ENCODE peak calls at places on chromosomes 12 and 14, in five cellular contexts. Y is cardiac muscle cell; G is activated CD4-positive, alpha-beta T cell treated with anti-CD3 and anti-CD28 coated beads, Interleukin-2, amount 10 ng/mL, durations not matched to agents 7 days and 5 days; U is HTR-8/SVneo; V is heart left ventricle. C is an unnamed sample.

GRCh38 chr12:11743748-11744147 is 94.3 kb downstream of the ETV6 start:
- DNase-seq in V (no peak), G (no peak), U (no peak), Y (no peak), C (no peak)

GRCh38 chr14:99576304-99576703 is 27.7 kb downstream of the CCDC85C start:
- DNase-seq in G (no peak), V (no peak), U (no peak), Y (no peak), C (no peak)

GRCh38 chr14:29710015-29710414 is 217.6 kb downstream of the PRKD1 start:
- DNase-seq in U (no peak), G (no peak), Y (peak), V (no peak), C (no peak)

GRCh38 chr12:107091381-107091780 is 2.0 kb downstream of the CRY1 start:
- DNase-seq in Y (peak), G (no peak), U (no peak), V (no peak), C (no peak)

GRCh38 chr12:91769736-91770135 is 375.9 kb downstream of the BTG1 start:
- DNase-seq in U (no peak), V (no peak), Y (no peak), G (no peak), C (no peak)

GRCh38 chr12:20525064-20525610 is 156.8 kb downstream of the PDE3A start:
- DNase-seq in Y (peak), G (no peak), V (no peak), U (no peak), C (no peak)

GRCh38 chr14:94305620-94306019 is 12.6 kb upstream of the SERPINA10 start:
- DNase-seq in Y (no peak), G (no peak), U (no peak), V (no peak), C (no peak)

GRCh38 chr14:100085451-100085850 is 20.2 kb downstream of the EVL start:
- DNase-seq in G (no peak), Y (no peak), U (no peak), V (no peak), C (no peak)

GRCh38 chr12:131827961-131828534 is at the start of gene MMP17:
- DNase-seq in Y (peak), U (no peak), V (peak), G (peak), C (no peak)

GRCh38 chr12:109771746-109772621 is 58.4 kb downstream of the FAM222A start:
- DNase-seq in U (no peak), G (no peak), Y (no peak), V (no peak), C (no peak)